ENCODE peak calls at places on chromosomes 1 and 21, in four cellular contexts. K is K562, J is IMR-90, O is GM12878. A is an unnamed sample.

GRCh38 chr1:100631015-100631521 is 88.5 kb upstream of the VCAM1 start:
- DNase-seq in O (no peak), J (peak; percentile 95), K (no peak), A (peak; percentile 20)

GRCh38 chr1:206706298-206706791 is 21.6 kb downstream of the MAPKAPK2 start:
- DNase-seq in K (no peak), O (no peak), J (peak; percentile 92), A (no peak)

GRCh38 chr21:16667395-16667794 is 845.4 kb upstream of the CXADR start:
- DNase-seq in K (no peak), J (no peak), O (no peak), A (peak; percentile 58)

GRCh38 chr1:211331011-211331709 is 4.5 kb downstream of the TRAF5 start:
- DNase-seq in O (no peak), J (peak; percentile 68), K (no peak), A (no peak)

GRCh38 chr1:118223426-118223825 is 38.4 kb upstream of the SPAG17 start:
- DNase-seq in J (no peak), O (no peak), K (no peak), A (no peak)

GRCh38 chr1:182626527-182626926 is 22.3 kb upstream of the RGS16 start:
- DNase-seq in J (no peak), K (no peak), O (no peak), A (no peak)

GRCh38 chr1:237737938-237738610 is 152.6 kb downstream of the ZP4 start:
- DNase-seq in K (no peak), J (no peak), O (no peak), A (no peak)

GRCh38 chr1:46562498-46562897 is 11.1 kb upstream of the KNCN start:
- DNase-seq in K (no peak), O (no peak), J (no peak), A (no peak)

GRCh38 chr1:84841971-84842370 is 51.0 kb downstream of the LPAR3 start:
- DNase-seq in O (no peak), J (no peak), K (no peak), A (no peak)

GRCh38 chr21:42621828-42622199 is 31.6 kb upstream of the PDE9A start:
- DNase-seq in O (no peak), K (no peak), J (no peak), A (no peak)

GRCh38 chr1:1181129-1181937 is 7.7 kb downstream of the TTLL10 start:
- DNase-seq in K (no peak), O (no peak), J (no peak), A (no peak)

GRCh38 chr1:111598534-111598933 is 21.1 kb upstream of the RAP1A start:
- DNase-seq in K (no peak), O (no peak), J (no peak), A (no peak)

GRCh38 chr1:233609926-233610325 is 4.0 kb upstream of the KCNK1 start:
- DNase-seq in K (no peak), J (no peak), O (no peak), A (no peak)

GRCh38 chr1:178599745-178600144 is 86.8 kb downstream of the TEX35 start:
- DNase-seq in J (no peak), O (no peak), K (no peak), A (no peak)

GRCh38 chr1:209569445-209570207 is 13.9 kb upstream of the CAMK1G start:
- DNase-seq in J (peak; percentile 77), O (peak; percentile 12), K (peak; percentile 72), A (peak; percentile 74)

GRCh38 chr1:21756393-21757089 is 26.4 kb downstream of the USP48 start:
- DNase-seq in O (no peak), K (no peak), J (no peak), A (no peak)

GRCh38 chr1:205438213-205439158 is 16.6 kb upstream of the LEMD1 start:
- DNase-seq in O (no peak), K (peak; percentile 75), J (peak; percentile 65), A (peak; percentile 65)

GRCh38 chr1:48109390-48110009 is 112.3 kb upstream of the TRABD2B start:
- DNase-seq in O (no peak), J (peak; percentile 61), K (peak; percentile 34), A (peak; percentile 55)

GRCh38 chr1:226199971-226200370 is 13.4 kb upstream of the ACBD3 start:
- DNase-seq in K (no peak), O (no peak), J (no peak), A (no peak)

GRCh38 chr1:184982002-184982954 is 8.0 kb upstream of the NIBAN1 start:
- DNase-seq in K (peak; percentile 78), J (peak; percentile 80), O (no peak), A (peak; percentile 64)

GRCh38 chr1:47926461-47926999 is 70.7 kb downstream of the TRABD2B start:
- DNase-seq in O (no peak), K (no peak), J (no peak), A (no peak)

GRCh38 chr1:168939131-168939946 is 167.2 kb upstream of the ATP1B1 start:
- DNase-seq in O (no peak), K (no peak), J (no peak), A (peak; percentile 55)

GRCh38 chr1:203340112-203340804 is 10.7 kb downstream of the FMOD start:
- DNase-seq in J (peak; percentile 84), O (no peak), K (peak; percentile 88), A (peak; percentile 76)

GRCh38 chr1:82778612-82779011 is 977.9 kb downstream of the ADGRL2 start:
- DNase-seq in O (no peak), K (no peak), J (no peak), A (peak; percentile 17)

GRCh38 chr1:110393286-110393685 is 2.5 kb upstream of the SLC16A4 start:
- DNase-seq in K (no peak), J (no peak), O (no peak), A (no peak)

GRCh38 chr1:85060038-85060437 is 11.7 kb upstream of the MCOLN3 start:
- DNase-seq in K (no peak), J (no peak), O (no peak), A (no peak)

GRCh38 chr1:150582371-150582770 is 3.0 kb upstream of the MCL1 start:
- DNase-seq in J (peak; percentile 38), O (no peak), K (no peak), A (no peak)

GRCh38 chr1:202159534-202160371 is 649 bp downstream of the PTPN7 start:
- DNase-seq in O (no peak), J (no peak), K (peak; percentile 77), A (no peak)

GRCh38 chr1:109643385-109644230 is 12.3 kb upstream of the GSTM4 start:
- DNase-seq in J (peak; percentile 65), K (peak; percentile 85), O (no peak), A (peak; percentile 63)

GRCh38 chr1:34156739-34157138 is 8.3 kb downstream of the CSMD2 start:
- DNase-seq in J (no peak), K (peak; percentile 14), O (no peak), A (no peak)

GRCh38 chr1:63454269-63454668 is 68.8 kb downstream of the ITGB3BP start:
- DNase-seq in K (no peak), J (peak; percentile 43), O (no peak), A (peak; percentile 11)

GRCh38 chr1:171897304-171897703 is 56.0 kb downstream of the DNM3 start:
- DNase-seq in K (no peak), O (no peak), J (no peak), A (no peak)
- TF ChIP-seq FOS in K (no peak), O (no peak), J (no peak), A (no peak)

GRCh38 chr1:29164588-29164987 is 17.1 kb downstream of the SRSF4 start:
- DNase-seq in K (no peak), O (no peak), J (no peak), A (no peak)

GRCh38 chr1:29161977-29162376 is 19.7 kb downstream of the SRSF4 start:
- DNase-seq in J (no peak), O (no peak), K (no peak), A (no peak)

GRCh38 chr1:29162476-29163138 is 19.1 kb downstream of the SRSF4 start:
- DNase-seq in J (no peak), O (no peak), K (no peak), A (no peak)

GRCh38 chr1:29167904-29168303 is 13.8 kb downstream of the SRSF4 start:
- DNase-seq in K (no peak), O (no peak), J (no peak), A (no peak)

GRCh38 chr1:29166291-29166878 is 15.3 kb downstream of the SRSF4 start:
- DNase-seq in O (no peak), J (no peak), K (no peak), A (no peak)
- TF ChIP-seq POLR2A in O (peak; percentile 31), J (no peak), K (no peak), A (no peak)

DNA sequence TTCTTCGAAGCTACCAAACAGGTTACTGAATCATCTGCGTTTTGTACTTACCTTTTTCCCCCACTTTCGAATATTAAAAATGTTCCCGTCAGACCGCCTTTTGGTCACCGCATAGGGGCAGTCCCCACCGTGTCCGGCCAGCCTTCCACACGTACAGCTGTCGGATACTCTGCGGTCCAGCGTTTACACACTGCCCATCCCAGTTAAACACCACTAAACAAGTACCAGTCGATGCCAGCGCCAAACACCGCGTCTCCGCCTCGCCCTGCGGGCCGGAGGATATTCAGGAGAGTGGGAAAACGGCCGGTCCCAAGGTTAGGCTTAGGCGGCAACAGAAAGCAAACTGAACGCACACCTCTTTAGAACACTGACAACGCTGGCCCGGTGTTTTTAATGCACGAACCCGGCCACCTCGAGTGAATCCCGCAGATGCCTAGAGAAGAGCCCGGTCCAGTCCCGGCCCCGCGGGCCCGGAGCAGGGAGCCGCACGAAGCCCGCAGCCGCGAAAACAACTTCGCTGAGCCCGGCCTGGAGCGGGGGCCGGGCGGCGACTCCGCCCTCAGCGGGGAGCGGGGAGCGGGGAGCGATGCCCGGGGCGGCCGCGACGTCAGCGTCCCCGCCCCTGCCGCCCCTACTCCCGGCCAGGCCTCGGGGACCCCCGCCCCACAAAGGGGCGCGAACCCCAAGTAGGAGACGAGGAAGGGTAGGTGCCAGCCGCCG is 730 bp upstream of the PHF13 start:
- DNase-seq in K (no peak), J (peak; percentile 39), O (no peak), A (peak; percentile 68)
- TF ChIP-seq FOS in K (no peak), J (no peak), O (no peak), A (no peak)

GRCh38 chr1:32715901-32716311 is 13.3 kb upstream of the SYNC start:
- DNase-seq in O (no peak), J (no peak), K (no peak), A (no peak)

GRCh38 chr1:32718527-32718926 is 16.0 kb upstream of the SYNC start:
- DNase-seq in K (no peak), O (no peak), J (no peak), A (no peak)

GRCh38 chr1:32714277-32714676 is 11.7 kb upstream of the SYNC start:
- DNase-seq in K (no peak), J (no peak), O (no peak), A (no peak)

GRCh38 chr1:32717503-32717902 is 14.9 kb upstream of the SYNC start:
- DNase-seq in J (no peak), O (no peak), K (no peak), A (no peak)

DNA sequence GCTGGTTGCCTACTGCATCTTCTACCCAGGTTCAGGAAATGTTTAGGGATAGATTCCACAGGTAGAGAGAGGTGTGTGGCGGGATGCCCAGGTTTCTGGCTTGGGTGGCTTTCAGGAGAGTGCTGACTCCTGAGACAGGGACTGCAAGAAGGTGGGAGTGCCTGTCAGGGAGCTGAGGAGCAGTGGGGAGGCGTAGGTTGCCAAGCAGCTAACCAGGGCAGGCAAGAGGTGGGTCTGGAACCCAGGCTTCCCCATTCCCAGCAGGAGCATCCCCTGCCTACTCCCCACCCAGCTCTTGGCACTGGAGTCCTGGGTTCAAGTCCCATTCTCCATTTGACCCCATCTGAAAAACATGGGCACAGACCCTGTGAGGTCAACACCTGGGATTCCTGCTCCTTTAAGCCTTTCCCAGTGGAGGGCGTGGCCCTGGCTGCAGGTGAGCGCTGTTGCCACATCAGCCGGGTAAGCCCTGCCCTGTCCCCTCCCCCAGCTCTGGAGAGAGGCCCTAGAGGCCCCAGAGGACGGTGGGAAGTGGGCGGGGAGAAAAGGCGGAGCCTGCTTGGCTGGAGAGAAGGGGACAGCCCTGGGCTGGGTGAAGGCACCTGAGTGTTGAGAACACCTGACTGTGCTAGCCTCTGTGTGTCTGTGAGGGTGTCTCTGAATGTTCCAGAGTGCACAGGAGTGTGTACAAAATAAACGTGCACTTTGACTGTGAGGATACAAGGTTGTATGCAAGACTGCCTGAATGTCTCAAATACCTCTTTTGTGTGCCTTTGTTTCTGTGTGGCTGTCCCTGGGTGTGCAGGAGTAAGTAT is 13.9 kb upstream of the SYNC start:
- DNase-seq in J (no peak), K (peak; percentile 95), O (no peak), A (no peak)
- TF ChIP-seq POLR2A in J (no peak), K (no peak), O (no peak), A (no peak)